ENCODE peak calls at places on chromosomes 2 and 18, in eight cellular contexts. C is psoas muscle, V is astrocyte, S is HCT116, M is WTC11, F is choroid plexus epithelial cell, L is body of pancreas, D is fibroblast of lung. G is an unnamed sample.

GRCh38 chr18:71250191-71250590 is 961.3 kb downstream of the SOCS6 start:
- DNase-seq in S (no peak), L (no peak), F (no peak), C (no peak), D (no peak), V (no peak), M (no peak), G (no peak)

GRCh38 chr2:153715218-153715617 is 156.5 kb upstream of the GALNT13 start:
- DNase-seq in V (no peak), M (no peak), S (no peak), F (no peak), C (no peak), L (no peak), D (no peak), G (no peak)

GRCh38 chr2:99336780-99337163 is 417 bp upstream of the EIF5B start:
- DNase-seq in V (no peak), D (no peak), S (no peak), M (no peak), L (no peak), F (no peak), C (no peak), G (no peak)

GRCh38 chr2:237731663-237732062 is 66.9 kb upstream of the RBM44 start:
- DNase-seq in C (no peak), M (no peak), L (no peak), S (peak), F (peak), V (peak), D (peak), G (no peak)

GRCh38 chr2:74877376-74877775 is 43.4 kb downstream of the HK2 start:
- DNase-seq in L (no peak), D (no peak), S (no peak), F (no peak), V (no peak), M (no peak), C (no peak), G (no peak)

GRCh38 chr18:68779169-68779568 is 18.7 kb upstream of the CCDC102B start:
- DNase-seq in D (no peak), L (no peak), F (peak), M (no peak), S (no peak), V (no peak), C (no peak), G (no peak)

GRCh38 chr2:119721043-119721442 is 38.7 kb upstream of the PTPN4 start:
- DNase-seq in C (no peak), S (no peak), L (no peak), M (no peak), F (no peak), V (no peak), D (peak), G (no peak)

GRCh38 chr2:190947711-190948251 is 66.2 kb downstream of the STAT1 start:
- DNase-seq in D (peak), M (no peak), F (peak), V (peak), C (no peak), L (no peak), S (peak), G (peak)

GRCh38 chr2:46383113-46383395 is 85.8 kb downstream of the EPAS1 start:
- DNase-seq in D (no peak), M (no peak), L (no peak), C (no peak), V (no peak), F (no peak), S (no peak), G (no peak)

GRCh38 chr2:75655861-75656260 is 9.3 kb downstream of the MRPL19 start:
- DNase-seq in L (no peak), D (peak), M (no peak), V (no peak), S (no peak), C (no peak), F (peak), G (no peak)

GRCh38 chr2:9896216-9896615 is 52.9 kb downstream of the TAF1B start:
- DNase-seq in D (no peak), V (no peak), C (no peak), L (no peak), F (no peak), M (no peak), S (no peak), G (no peak)

GRCh38 chr2:43731211-43731610 is 42.6 kb upstream of the DYNC2LI1 start:
- DNase-seq in L (no peak), M (no peak), V (no peak), C (no peak), F (no peak), S (no peak), D (no peak), G (no peak)

GRCh38 chr2:42328923-42329322 is 32.1 kb downstream of the COX7A2L start:
- DNase-seq in D (no peak), C (no peak), S (no peak), F (no peak), V (no peak), L (no peak), M (no peak), G (no peak)

GRCh38 chr2:6642011-6642410 is 223.7 kb downstream of the CMPK2 start:
- DNase-seq in L (no peak), M (no peak), S (no peak), V (no peak), C (no peak), F (no peak), D (no peak), G (no peak)

GRCh38 chr18:55395811-55396210 is 192.2 kb downstream of the TCF4 start:
- DNase-seq in S (no peak), F (no peak), D (no peak), V (no peak), M (no peak), C (no peak), L (no peak), G (no peak)

GRCh38 chr2:224869601-224870000 is 153.4 kb upstream of the CCDC195 start:
- DNase-seq in L (no peak), D (peak), F (peak), S (no peak), M (no peak), C (no peak), V (peak), G (no peak)

GRCh38 chr2:12507295-12507694 is 209.4 kb upstream of the TRIB2 start:
- DNase-seq in M (no peak), F (peak), S (no peak), V (peak), C (no peak), D (peak), L (no peak), G (peak)

GRCh38 chr2:172181840-172182239 is 79.1 kb upstream of the DLX2 start:
- DNase-seq in D (peak), F (peak), V (peak), M (peak), S (no peak), C (no peak), L (no peak), G (no peak)

GRCh38 chr2:36618381-36618780 is 20.4 kb upstream of the FEZ2 start:
- DNase-seq in S (peak), M (peak), V (peak), F (peak), L (no peak), C (no peak), D (peak), G (peak)

GRCh38 chr2:12702661-12703121 is 14.0 kb upstream of the TRIB2 start:
- DNase-seq in M (no peak), S (no peak), D (peak), F (peak), L (peak), V (peak), C (no peak), G (no peak)

GRCh38 chr2:56630286-56630685 is 446.5 kb downstream of the CCDC85A start:
- DNase-seq in M (no peak), D (no peak), C (no peak), S (no peak), V (no peak), L (no peak), F (no peak), G (no peak)

GRCh38 chr2:49772299-49772970 is 618.1 kb upstream of the FSHR start:
- DNase-seq in L (peak), V (no peak), M (no peak), C (no peak), F (no peak), S (no peak), D (no peak), G (no peak)

GRCh38 chr2:181810823-181811695 is 80.5 kb upstream of the ITPRID2 start:
- DNase-seq in M (no peak), S (peak), F (peak), D (peak), V (peak), C (no peak), L (peak), G (no peak)

GRCh38 chr18:70430501-70431173 is 141.8 kb downstream of the SOCS6 start:
- DNase-seq in D (no peak), V (no peak), S (no peak), M (no peak), C (no peak), L (no peak), F (no peak), G (no peak)

GRCh38 chr2:186862869-186863709 is 14.1 kb upstream of the ZSWIM2 start:
- DNase-seq in F (peak), C (no peak), M (no peak), D (peak), S (peak), L (no peak), V (peak), G (peak)

GRCh38 chr2:27162151-27163121 is 13.6 kb downstream of the TCF23 start:
- DNase-seq in L (no peak), F (peak), V (no peak), D (peak), C (no peak), S (no peak), M (no peak), G (peak)

GRCh38 chr2:150125708-150126107 is 361.8 kb downstream of the RND3 start:
- DNase-seq in F (peak), C (no peak), S (no peak), L (peak), D (peak), V (peak), M (no peak), G (no peak)

GRCh38 chr2:107635883-107636282 is 190.8 kb upstream of the RGPD4 start:
- DNase-seq in C (no peak), S (no peak), D (peak), L (no peak), M (no peak), F (peak), V (peak), G (no peak)

GRCh38 chr2:54624611-54625071 is 98.8 kb upstream of the EML6 start:
- DNase-seq in L (no peak), V (no peak), M (no peak), F (peak), C (no peak), D (no peak), S (no peak), G (no peak)

GRCh38 chr18:79400091-79400590 is 4.4 kb downstream of the NFATC1 start:
- DNase-seq in F (no peak), L (peak), D (no peak), S (no peak), V (no peak), C (peak), M (peak), G (peak)

GRCh38 chr2:61471905-61472805 is 1.3 kb upstream of the USP34 start:
- DNase-seq in F (peak), V (peak), S (no peak), L (peak), D (peak), M (no peak), C (no peak), G (peak)

GRCh38 chr2:65015731-65016130 is 26.5 kb downstream of the SLC1A4 start:
- DNase-seq in S (no peak), C (no peak), F (no peak), M (no peak), D (peak), V (peak), L (no peak), G (no peak)

GRCh38 chr18:7681261-7681660 is 114.1 kb downstream of the PTPRM start:
- DNase-seq in D (no peak), S (no peak), L (no peak), C (no peak), V (no peak), F (no peak), M (no peak), G (no peak)

GRCh38 chr18:12014521-12014920 is 33.2 kb downstream of the IMPA2 start:
- DNase-seq in F (no peak), S (no peak), M (no peak), D (no peak), V (no peak), C (no peak), L (no peak), G (no peak)

GRCh38 chr2:105950521-105951389 is 206.0 kb downstream of the NCK2 start:
- DNase-seq in M (peak), C (no peak), V (no peak), F (no peak), D (peak), S (no peak), L (no peak), G (no peak)

GRCh38 chr2:43084699-43085091 is 141.7 kb downstream of the ZFP36L2 start:
- DNase-seq in L (peak), C (peak), S (no peak), F (peak), V (peak), D (peak), M (no peak), G (no peak)

GRCh38 chr2:240946654-240947053 is 40.5 kb downstream of the CROCC2 start:
- DNase-seq in F (no peak), V (no peak), L (no peak), C (peak), S (no peak), M (no peak), D (no peak), G (no peak)

GRCh38 chr2:67844024-67844540 is 218.7 kb downstream of the C1D start:
- DNase-seq in M (no peak), F (no peak), V (no peak), D (no peak), S (no peak), L (no peak), C (no peak), G (no peak)

GRCh38 chr2:974454-974853 is 23.8 kb downstream of the SNTG2 start:
- DNase-seq in F (peak), D (no peak), V (no peak), L (no peak), M (no peak), S (no peak), C (no peak), G (no peak)

GRCh38 chr2:173884403-173884802 is 80.8 kb downstream of the SP3 start:
- DNase-seq in D (peak), M (peak), F (peak), S (peak), L (peak), C (peak), V (peak), G (peak)
- TF ChIP-seq CTCF in D (peak), M (peak), F (peak), S (peak), L (peak), C (peak), V (peak), G (peak)

DNA sequence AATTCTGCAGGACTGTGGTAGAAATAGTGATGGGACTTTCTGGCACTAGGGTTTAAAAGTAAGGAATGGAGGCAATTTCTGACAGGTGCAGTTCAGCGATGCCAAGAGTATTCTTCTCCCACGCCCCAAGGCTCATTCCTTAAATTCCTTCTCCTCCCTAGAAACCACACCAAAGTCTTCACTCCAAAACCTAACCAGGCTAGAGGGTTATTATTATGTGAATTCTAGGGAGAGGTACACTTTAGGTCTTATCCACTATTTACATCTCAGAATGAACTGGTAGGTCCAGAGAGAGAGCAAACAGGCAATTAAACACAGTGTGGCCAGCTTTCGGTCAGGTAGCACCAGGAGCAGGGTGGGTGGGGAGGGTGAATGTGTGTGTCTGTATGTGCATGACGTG is 11.4 kb downstream of the IL1F10 start:
- DNase-seq in V (peak), C (no peak), L (no peak), S (no peak), M (no peak), D (peak), F (no peak), G (no peak)
- TF ChIP-seq CTCF in V (no peak), C (no peak), L (no peak), S (no peak), M (no peak), D (no peak), F (no peak), G (no peak)

DNA sequence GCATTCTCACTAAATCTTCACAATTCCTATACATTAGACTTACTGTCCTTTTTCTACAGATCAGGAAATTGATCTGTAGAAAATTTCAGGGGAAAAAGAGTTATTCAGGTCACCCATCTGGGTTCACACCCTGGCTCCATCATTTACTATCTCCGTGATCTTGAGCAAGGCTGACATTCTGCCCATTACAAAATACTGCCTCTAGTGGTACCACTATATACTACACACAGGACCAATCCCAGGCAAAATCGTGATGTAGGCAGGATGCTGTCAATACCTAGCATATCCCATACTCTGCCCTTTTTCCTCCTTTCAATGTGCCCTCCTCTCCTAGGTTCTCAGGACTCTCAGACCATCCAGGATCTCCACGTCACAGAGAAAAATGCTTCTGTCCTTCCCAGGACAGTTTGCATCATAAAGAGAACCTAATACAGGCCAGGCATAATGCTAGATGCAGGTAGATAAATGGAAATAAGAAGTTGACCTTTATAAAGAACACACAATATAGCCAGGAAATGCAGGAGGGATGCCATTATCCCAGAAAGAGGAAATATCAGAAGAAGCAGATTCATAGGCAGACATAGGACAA is 101.9 kb downstream of the CDH20 start:
- DNase-seq in S (peak), C (no peak), F (peak), M (no peak), V (no peak), L (no peak), D (peak), G (no peak)
- TF ChIP-seq CTCF in S (peak), C (no peak), F (peak), M (peak), V (peak), L (no peak), D (peak), G (peak)

GRCh38 chr2:101012706-101013181 is 10.7 kb downstream of the RPL31 start:
- DNase-seq in F (peak), V (peak), S (no peak), C (no peak), L (peak), D (peak), M (no peak), G (peak)
- TF ChIP-seq CTCF in F (peak), V (peak), S (peak), C (peak), L (peak), D (peak), M (peak), G (peak)

DNA sequence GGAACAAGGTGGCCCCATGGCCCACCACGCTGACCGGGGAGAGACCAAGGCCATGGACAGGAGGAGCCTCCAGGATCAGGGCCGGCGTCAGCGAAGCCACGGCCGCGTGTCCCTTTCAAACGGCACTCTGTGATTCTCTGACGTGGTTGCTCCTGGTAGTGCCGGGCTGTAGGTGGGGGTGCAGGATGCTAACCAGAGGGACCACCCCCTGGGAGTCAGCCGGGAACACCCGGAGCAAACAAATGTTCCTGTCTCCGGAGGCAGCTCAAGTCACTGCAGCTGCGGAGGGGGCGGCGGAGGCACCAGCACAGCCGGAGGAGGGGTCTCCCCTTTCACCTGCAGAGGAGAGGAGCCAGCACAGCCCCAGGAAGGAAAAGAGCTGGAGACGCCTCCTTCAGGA is 750.6 kb upstream of the SALL3 start:
- DNase-seq in L (no peak), D (no peak), C (no peak), S (no peak), F (no peak), V (no peak), M (peak), G (no peak)
- TF ChIP-seq CTCF in L (no peak), D (no peak), C (no peak), S (no peak), F (no peak), V (no peak), M (no peak), G (no peak)

DNA sequence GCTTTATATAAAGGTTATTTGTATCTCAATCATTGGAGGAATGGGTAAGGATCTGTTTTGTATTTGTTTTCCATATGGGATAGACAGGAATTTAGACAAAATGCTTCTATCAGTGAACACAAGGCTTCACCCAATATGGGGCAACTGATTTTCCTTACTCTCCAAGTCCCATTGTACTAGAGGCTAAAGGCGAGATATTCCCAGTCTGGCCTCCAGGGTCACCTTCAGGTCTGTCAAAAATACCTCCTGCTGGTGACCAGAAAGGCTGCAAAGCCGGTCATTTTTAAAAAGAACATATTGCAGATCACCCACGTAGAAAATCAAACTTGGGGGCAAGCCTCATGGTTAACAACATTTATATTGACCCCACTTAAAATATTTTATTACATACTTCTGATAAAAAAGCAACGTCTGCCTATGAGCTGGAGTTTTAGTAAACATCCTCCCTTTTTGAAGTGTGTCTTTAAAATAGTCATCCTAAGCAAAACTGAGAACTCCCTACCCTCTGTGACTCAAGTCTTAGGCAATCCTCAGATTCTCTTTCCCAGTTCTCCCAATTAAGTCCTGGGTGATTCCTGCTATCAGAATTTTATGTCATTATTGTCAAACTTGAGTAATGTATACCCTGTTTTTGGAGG is 276.6 kb downstream of the MREG start:
- DNase-seq in V (peak), C (no peak), L (no peak), F (peak), M (peak), S (peak), D (peak), G (no peak)
- TF ChIP-seq CTCF in V (peak), C (no peak), L (no peak), F (peak), M (no peak), S (peak), D (peak), G (no peak)

DNA sequence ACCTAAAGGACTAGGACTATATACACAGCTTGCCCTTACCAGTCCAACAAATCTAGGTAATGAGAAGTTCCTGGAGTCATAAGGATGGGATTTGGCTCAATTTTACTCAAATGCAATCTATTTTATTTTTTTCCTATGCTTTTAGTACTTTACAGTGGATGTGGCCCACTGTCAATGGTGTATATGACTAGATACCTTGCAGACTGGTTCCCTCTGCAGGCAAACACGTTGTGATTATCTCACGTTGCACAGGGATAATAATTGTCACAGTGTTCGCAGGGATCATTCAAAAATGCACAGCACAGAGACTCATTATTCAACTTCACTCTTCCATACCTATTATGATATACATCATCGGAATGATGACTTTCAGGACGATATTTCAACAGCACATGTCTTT is 359.7 kb downstream of the MBD2 start:
- DNase-seq in F (peak), C (no peak), M (no peak), V (no peak), L (no peak), D (no peak), S (no peak), G (no peak)
- TF ChIP-seq CTCF in F (peak), C (no peak), M (no peak), V (no peak), L (no peak), D (no peak), S (no peak), G (no peak)